ENCODE peak calls at places on chromosomes 2 and 18, in four cellular contexts. One of them, this sample, is unnamed.

GRCh38 chr2:55839182-55839819 is 84.3 kb downstream of the EFEMP1 start:
- DNase-seq in osteoblast: peak; percentile 58
- DNase-seq in mammary epithelial cell: peak; percentile 86
- DNase-seq in AG09309: no peak
- DNase-seq in this sample: no peak

GRCh38 chr2:152623076-152623740 is 94.1 kb downstream of the PRPF40A start:
- DNase-seq in osteoblast: no peak
- DNase-seq in mammary epithelial cell: no peak
- DNase-seq in AG09309: no peak
- DNase-seq in this sample: no peak

GRCh38 chr2:12720181-12720580 is 3.4 kb downstream of the TRIB2 start:
- DNase-seq in osteoblast: no peak
- DNase-seq in mammary epithelial cell: no peak
- DNase-seq in AG09309: no peak
- DNase-seq in this sample: no peak

GRCh38 chr2:37625156-37625555 is 46.3 kb downstream of the CDC42EP3 start:
- DNase-seq in osteoblast: no peak
- DNase-seq in mammary epithelial cell: peak; percentile 84
- DNase-seq in AG09309: no peak
- DNase-seq in this sample: no peak

GRCh38 chr2:63589148-63589972 is 597 bp downstream of the MDH1 start:
- DNase-seq in osteoblast: peak; percentile 13
- DNase-seq in mammary epithelial cell: no peak
- DNase-seq in AG09309: no peak
- DNase-seq in this sample: no peak

GRCh38 chr2:141498561-141498960 is 632.3 kb downstream of the LRP1B start:
- DNase-seq in osteoblast: no peak
- DNase-seq in mammary epithelial cell: no peak
- DNase-seq in AG09309: no peak
- DNase-seq in this sample: no peak

GRCh38 chr2:237059155-237059875 is 26.4 kb upstream of the COPS8 start:
- DNase-seq in osteoblast: no peak
- DNase-seq in mammary epithelial cell: no peak
- DNase-seq in AG09309: no peak
- DNase-seq in this sample: no peak

GRCh38 chr2:112483047-112483473 is 1.1 kb downstream of the TTL start:
- DNase-seq in osteoblast: peak; percentile 95
- DNase-seq in mammary epithelial cell: peak; percentile 72
- DNase-seq in AG09309: no peak
- DNase-seq in this sample: no peak

GRCh38 chr2:59236723-59237122 is 995.6 kb upstream of the FANCL start:
- DNase-seq in osteoblast: no peak
- DNase-seq in mammary epithelial cell: peak; percentile 1
- DNase-seq in AG09309: peak; percentile 1
- DNase-seq in this sample: no peak

GRCh38 chr2:13002536-13002935 is 285.8 kb downstream of the TRIB2 start:
- DNase-seq in osteoblast: no peak
- DNase-seq in mammary epithelial cell: no peak
- DNase-seq in AG09309: no peak
- DNase-seq in this sample: no peak

GRCh38 chr2:132521321-132521720 is 104.7 kb downstream of the GPR39 start:
- DNase-seq in osteoblast: peak; percentile 63
- DNase-seq in mammary epithelial cell: peak; percentile 19
- DNase-seq in AG09309: no peak
- DNase-seq in this sample: no peak

GRCh38 chr2:111202266-111203040 is 81.7 kb downstream of the BCL2L11 start:
- DNase-seq in osteoblast: no peak
- DNase-seq in mammary epithelial cell: peak; percentile 55
- DNase-seq in AG09309: no peak
- DNase-seq in this sample: no peak

GRCh38 chr18:27017901-27018500 is 152.5 kb upstream of the AQP4 start:
- DNase-seq in osteoblast: no peak
- DNase-seq in mammary epithelial cell: peak; percentile 11
- DNase-seq in AG09309: no peak
- DNase-seq in this sample: no peak

GRCh38 chr2:95552911-95553310 is 38.9 kb upstream of the TRIM43 start:
- DNase-seq in osteoblast: no peak
- DNase-seq in mammary epithelial cell: no peak
- DNase-seq in AG09309: no peak
- DNase-seq in this sample: no peak

GRCh38 chr18:50559750-50560680 is at the start of gene MAPK4:
- DNase-seq in osteoblast: peak; percentile 91
- DNase-seq in mammary epithelial cell: peak; percentile 16
- DNase-seq in AG09309: no peak
- DNase-seq in this sample: no peak

GRCh38 chr2:46615555-46616487 is 136.5 kb downstream of the TMEM247 start:
- DNase-seq in osteoblast: peak; percentile 36
- DNase-seq in mammary epithelial cell: no peak
- DNase-seq in AG09309: no peak
- DNase-seq in this sample: no peak

GRCh38 chr2:106208874-106209273 is 14.8 kb upstream of the UXS1 start:
- DNase-seq in osteoblast: no peak
- DNase-seq in mammary epithelial cell: no peak
- DNase-seq in AG09309: no peak
- DNase-seq in this sample: peak; percentile 21

GRCh38 chr2:119476301-119477117 is 44.9 kb downstream of the TMEM37 start:
- DNase-seq in osteoblast: peak; percentile 91
- DNase-seq in mammary epithelial cell: peak; percentile 39
- DNase-seq in AG09309: no peak
- DNase-seq in this sample: peak; percentile 26

GRCh38 chr2:237278593-237278992 is 135.4 kb downstream of the COL6A3 start:
- DNase-seq in osteoblast: no peak
- DNase-seq in mammary epithelial cell: no peak
- DNase-seq in AG09309: peak; percentile 96
- DNase-seq in this sample: no peak

GRCh38 chr2:159192519-159192918 is 94.0 kb downstream of the WDSUB1 start:
- DNase-seq in osteoblast: no peak
- DNase-seq in mammary epithelial cell: no peak
- DNase-seq in AG09309: no peak
- DNase-seq in this sample: no peak

GRCh38 chr2:158598856-158599517 is 142.2 kb downstream of the PKP4 start:
- DNase-seq in osteoblast: no peak
- DNase-seq in mammary epithelial cell: peak; percentile 12
- DNase-seq in AG09309: no peak
- DNase-seq in this sample: no peak

GRCh38 chr2:177078416-177078815 is 134.2 kb upstream of the HNRNPA3 start:
- DNase-seq in osteoblast: no peak
- DNase-seq in mammary epithelial cell: peak; percentile 12
- DNase-seq in AG09309: no peak
- DNase-seq in this sample: peak; percentile 46

GRCh38 chr2:14693874-14694273 is 61.4 kb downstream of the LRATD1 start:
- DNase-seq in osteoblast: no peak
- DNase-seq in mammary epithelial cell: no peak
- DNase-seq in AG09309: no peak
- DNase-seq in this sample: no peak

GRCh38 chr2:113828086-113828742 is 61.7 kb upstream of the ACTR3 start:
- DNase-seq in osteoblast: no peak
- DNase-seq in mammary epithelial cell: no peak
- DNase-seq in AG09309: no peak
- DNase-seq in this sample: no peak

GRCh38 chr2:186342029-186342428 is 144.0 kb upstream of the ZC3H15 start:
- DNase-seq in osteoblast: no peak
- DNase-seq in mammary epithelial cell: no peak
- DNase-seq in AG09309: no peak
- DNase-seq in this sample: no peak

GRCh38 chr2:179579744-179580143 is 281.7 kb downstream of the ZNF385B start:
- DNase-seq in osteoblast: no peak
- DNase-seq in mammary epithelial cell: no peak
- DNase-seq in AG09309: no peak
- DNase-seq in this sample: peak; percentile 72

GRCh38 chr2:229340086-229340760 is 69.1 kb upstream of the PID1 start:
- DNase-seq in osteoblast: no peak
- DNase-seq in mammary epithelial cell: no peak
- DNase-seq in AG09309: peak; percentile 20
- DNase-seq in this sample: no peak

GRCh38 chr18:70419526-70419925 is 130.7 kb downstream of the SOCS6 start:
- DNase-seq in osteoblast: no peak
- DNase-seq in mammary epithelial cell: peak; percentile 20
- DNase-seq in AG09309: peak; percentile 66
- DNase-seq in this sample: peak; percentile 86

GRCh38 chr2:206203331-206203730 is 43.6 kb downstream of the EEF1B2 start:
- DNase-seq in osteoblast: no peak
- DNase-seq in mammary epithelial cell: no peak
- DNase-seq in AG09309: no peak
- DNase-seq in this sample: no peak
- TF ChIP-seq CTCF in osteoblast: no peak
- TF ChIP-seq CTCF in mammary epithelial cell: no peak
- TF ChIP-seq CTCF in AG09309: no peak
- TF ChIP-seq CTCF in this sample: no peak

GRCh38 chr2:161991991-161992390 is 82.0 kb downstream of the DPP4 start:
- DNase-seq in osteoblast: no peak
- DNase-seq in mammary epithelial cell: no peak
- DNase-seq in AG09309: no peak
- DNase-seq in this sample: no peak

GRCh38 chr2:161990741-161991140 is 83.3 kb downstream of the DPP4 start:
- DNase-seq in osteoblast: peak; percentile 86
- DNase-seq in mammary epithelial cell: peak; percentile 81
- DNase-seq in AG09309: peak; percentile 82
- DNase-seq in this sample: peak; percentile 88

GRCh38 chr2:161990036-161990435 is 84.0 kb downstream of the DPP4 start:
- DNase-seq in osteoblast: no peak
- DNase-seq in mammary epithelial cell: peak; percentile 52
- DNase-seq in AG09309: no peak
- DNase-seq in this sample: no peak

GRCh38 chr2:161994766-161995165 is 79.2 kb downstream of the DPP4 start:
- DNase-seq in osteoblast: no peak
- DNase-seq in mammary epithelial cell: no peak
- DNase-seq in AG09309: no peak
- DNase-seq in this sample: no peak

GRCh38 chr2:161992526-161992925 is 81.5 kb downstream of the DPP4 start:
- DNase-seq in osteoblast: no peak
- DNase-seq in mammary epithelial cell: no peak
- DNase-seq in AG09309: no peak
- DNase-seq in this sample: no peak
- H3K4me3 ChIP-seq in osteoblast: no peak overlapping the region
- H3K4me3 ChIP-seq in mammary epithelial cell: no peak overlapping the region
- H3K4me3 ChIP-seq in AG09309: no peak overlapping the region
- H3K4me3 ChIP-seq in this sample: no peak overlapping the region

GRCh38 chr2:181741756-181742155 is 61.4 kb upstream of the NEUROD1 start:
- DNase-seq in osteoblast: peak; percentile 91
- DNase-seq in mammary epithelial cell: peak; percentile 77
- DNase-seq in AG09309: peak; percentile 27
- DNase-seq in this sample: no peak

GRCh38 chr2:181742908-181743722 is 62.8 kb upstream of the NEUROD1 start:
- DNase-seq in osteoblast: no peak
- DNase-seq in mammary epithelial cell: peak; percentile 55
- DNase-seq in AG09309: peak; percentile 25
- DNase-seq in this sample: no peak

GRCh38 chr2:181742361-181742760 is 62.0 kb upstream of the NEUROD1 start:
- DNase-seq in osteoblast: no peak
- DNase-seq in mammary epithelial cell: no peak
- DNase-seq in AG09309: no peak
- DNase-seq in this sample: no peak

GRCh38 chr2:181738483-181739015 is 58.2 kb upstream of the NEUROD1 start:
- DNase-seq in osteoblast: no peak
- DNase-seq in mammary epithelial cell: no peak
- DNase-seq in AG09309: no peak
- DNase-seq in this sample: no peak

GRCh38 chr2:181738074-181738473 is 57.8 kb upstream of the NEUROD1 start:
- DNase-seq in osteoblast: no peak
- DNase-seq in mammary epithelial cell: no peak
- DNase-seq in AG09309: no peak
- DNase-seq in this sample: no peak
- TF ChIP-seq CTCF in osteoblast: peak; percentile 42
- TF ChIP-seq CTCF in mammary epithelial cell: peak; percentile 30
- TF ChIP-seq CTCF in AG09309: peak; percentile 30
- TF ChIP-seq CTCF in this sample: peak; percentile 51

GRCh38 chr2:54054774-54055173 is 60.6 kb upstream of the ACYP2 start:
- DNase-seq in osteoblast: no peak
- DNase-seq in mammary epithelial cell: no peak
- DNase-seq in AG09309: no peak
- DNase-seq in this sample: no peak
- H3K4me3 ChIP-seq in osteoblast: no peak overlapping the region
- H3K4me3 ChIP-seq in mammary epithelial cell: no peak overlapping the region
- H3K4me3 ChIP-seq in AG09309: no peak overlapping the region
- H3K4me3 ChIP-seq in this sample: no peak overlapping the region

GRCh38 chr18:11322006-11322405 is 172.6 kb upstream of the PIEZO2 start:
- DNase-seq in osteoblast: no peak
- DNase-seq in mammary epithelial cell: peak; percentile 5
- DNase-seq in AG09309: no peak
- DNase-seq in this sample: no peak

GRCh38 chr18:11322716-11323115 is 173.3 kb upstream of the PIEZO2 start:
- DNase-seq in osteoblast: no peak
- DNase-seq in mammary epithelial cell: no peak
- DNase-seq in AG09309: no peak
- DNase-seq in this sample: no peak

GRCh38 chr18:11324956-11325873 is 175.8 kb upstream of the PIEZO2 start:
- DNase-seq in osteoblast: peak; percentile 84
- DNase-seq in mammary epithelial cell: peak; percentile 43
- DNase-seq in AG09309: peak; percentile 79
- DNase-seq in this sample: peak; percentile 73

GRCh38 chr18:11324510-11324909 is 175.1 kb upstream of the PIEZO2 start:
- DNase-seq in osteoblast: no peak
- DNase-seq in mammary epithelial cell: no peak
- DNase-seq in AG09309: no peak
- DNase-seq in this sample: no peak

DNA sequence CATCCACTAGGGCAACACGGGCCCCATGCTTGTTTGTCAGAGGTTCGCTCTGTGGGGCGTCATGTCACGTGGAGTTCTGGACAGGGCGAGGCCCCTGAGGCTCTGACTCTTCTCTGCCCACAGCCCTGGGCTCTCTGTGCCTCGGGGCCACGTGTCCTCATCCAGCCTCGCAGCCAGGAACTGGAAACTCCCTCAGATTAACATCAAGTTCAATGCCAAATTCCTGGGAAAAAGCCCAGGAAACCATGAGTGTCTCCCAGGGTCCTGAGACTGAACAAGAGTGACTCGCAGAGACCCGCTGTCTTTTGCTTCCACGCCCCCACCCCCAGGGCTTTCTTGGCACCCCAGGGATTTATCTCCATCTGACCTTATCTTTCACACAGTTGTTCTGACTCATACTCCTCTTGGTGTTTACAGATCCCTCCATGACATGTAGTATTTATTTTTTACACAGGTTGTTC is 174.0 kb upstream of the PIEZO2 start:
- DNase-seq in osteoblast: no peak
- DNase-seq in mammary epithelial cell: peak; percentile 14
- DNase-seq in AG09309: no peak
- DNase-seq in this sample: peak; percentile 69
- TF ChIP-seq CTCF in osteoblast: no peak
- TF ChIP-seq CTCF in mammary epithelial cell: no peak
- TF ChIP-seq CTCF in AG09309: no peak
- TF ChIP-seq CTCF in this sample: no peak